ENCODE peak calls at places on chromosome 18, in four cellular contexts. T, A, S and F are unnamed samples.

GRCh38 chr18:389658-390357 is 110.7 kb downstream of the COLEC12 start:
- DNase-seq in T (peak; percentile 74), A (peak; percentile 47), S (peak; percentile 47), F (peak; percentile 75)

GRCh38 chr18:14970027-14970426 is 222.1 kb downstream of the ANKRD30B start:
- DNase-seq in T (peak; percentile 61), A (no peak), S (peak; percentile 60), F (peak; percentile 50)

GRCh38 chr18:77101410-77102245 is 31.0 kb downstream of the MBP start:
- DNase-seq in T (peak; percentile 98), A (peak; percentile 97), S (peak; percentile 98), F (peak; percentile 96)

GRCh38 chr18:5057348-5058012 is 139.6 kb downstream of the AKAIN1 start:
- DNase-seq in T (peak; percentile 53), A (peak; percentile 56), S (peak; percentile 51), F (peak; percentile 47)

GRCh38 chr18:49944681-49945080 is 131.3 kb upstream of the ACAA2 start:
- DNase-seq in T (no peak), A (peak; percentile 31), S (peak; percentile 11), F (no peak)

GRCh38 chr18:64734063-64734462 is 585.2 kb upstream of the LINC00305 start:
- DNase-seq in T (no peak), A (no peak), S (no peak), F (no peak)

GRCh38 chr18:56238576-56238975 is 399.8 kb downstream of the TXNL1 start:
- DNase-seq in T (no peak), A (no peak), S (no peak), F (no peak)

GRCh38 chr18:37716106-37716708 is 150.6 kb upstream of the CELF4 start:
- DNase-seq in T (no peak), A (no peak), S (no peak), F (no peak)

GRCh38 chr18:21741511-21742322 is 1.1 kb downstream of the MIB1 start:
- DNase-seq in T (peak; percentile 17), A (peak; percentile 20), S (peak; percentile 24), F (peak; percentile 21)

GRCh38 chr18:72871091-72871490 is 3.3 kb upstream of the NETO1 start:
- DNase-seq in T (peak; percentile 52), A (peak; percentile 60), S (no peak), F (peak; percentile 61)

GRCh38 chr18:35588995-35589394 is 7.5 kb downstream of the GALNT1 start:
- DNase-seq in T (no peak), A (no peak), S (no peak), F (no peak)

GRCh38 chr18:9915291-9916066 is 1.7 kb downstream of the VAPA start:
- DNase-seq in T (no peak), A (no peak), S (peak; percentile 34), F (no peak)

GRCh38 chr18:57447154-57447621 is 12.0 kb downstream of the ONECUT2 start:
- DNase-seq in T (peak; percentile 35), A (peak; percentile 44), S (peak; percentile 22), F (no peak)

GRCh38 chr18:79871026-79871390 is 73.3 kb downstream of the KCNG2 start:
- DNase-seq in T (no peak), A (no peak), S (no peak), F (no peak)

GRCh38 chr18:54790109-54790508 is 38.2 kb upstream of the RAB27B start:
- DNase-seq in T (no peak), A (no peak), S (no peak), F (no peak)
- H3K4me3 ChIP-seq in T (no peak overlapping the region), A (no peak overlapping the region), S (no peak overlapping the region), F (no peak overlapping the region)

GRCh38 chr18:48336332-48336731 is 72.9 kb downstream of the ZBTB7C start:
- DNase-seq in T (no peak), A (peak; percentile 41), S (peak; percentile 11), F (no peak)
- TF ChIP-seq CTCF in T (no peak), A (peak; percentile 64), S (peak; percentile 25), F (no peak)

GRCh38 chr18:58669731-58670379 is 1.4 kb upstream of the MALT1 start:
- DNase-seq in T (peak; percentile 82), A (peak; percentile 30), S (no peak), F (peak; percentile 25)
- H3K4me3 ChIP-seq in T (peak overlapping the region; percentile 78), A (no peak overlapping the region), S (no peak overlapping the region), F (no peak overlapping the region)

DNA sequence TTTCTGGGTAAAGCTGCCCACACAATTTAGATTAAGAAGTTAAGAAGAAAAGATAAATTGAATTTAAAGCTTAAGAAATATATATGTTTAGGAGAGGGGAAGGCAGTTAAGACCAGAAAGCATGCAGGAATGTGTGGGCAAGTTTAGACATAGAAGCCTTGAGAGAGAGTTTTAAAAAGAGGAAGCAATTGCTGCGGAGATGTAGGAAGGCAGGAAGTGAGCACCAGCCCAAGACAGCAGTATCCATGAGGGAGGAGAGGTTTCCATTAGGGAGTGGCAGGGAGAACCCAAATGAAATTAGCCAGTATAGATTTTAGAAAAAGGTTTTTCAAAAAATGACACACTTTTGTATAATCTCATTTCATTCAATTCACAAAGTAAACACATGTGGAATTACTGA is 24.3 kb downstream of the DSC2 start:
- DNase-seq in T (no peak), A (no peak), S (no peak), F (no peak)
- TF ChIP-seq CTCF in T (no peak), A (no peak), S (no peak), F (no peak)

GRCh38 chr18:46447792-46448191 is 209.2 kb downstream of the LOXHD1 start:
- DNase-seq in T (no peak), A (no peak), S (no peak), F (no peak)

GRCh38 chr18:46448347-46448746 is 208.7 kb downstream of the LOXHD1 start:
- DNase-seq in T (no peak), A (no peak), S (no peak), F (no peak)

GRCh38 chr18:46447323-46447722 is 209.7 kb downstream of the LOXHD1 start:
- DNase-seq in T (no peak), A (no peak), S (no peak), F (no peak)

GRCh38 chr18:46449499-46449898 is 207.5 kb downstream of the LOXHD1 start:
- DNase-seq in T (no peak), A (no peak), S (no peak), F (no peak)

GRCh38 chr18:46449033-46449432 is 208.0 kb downstream of the LOXHD1 start:
- DNase-seq in T (no peak), A (peak; percentile 22), S (no peak), F (no peak)
- H3K4me3 ChIP-seq in T (no peak overlapping the region), A (no peak overlapping the region), S (no peak overlapping the region), F (no peak overlapping the region)

DNA sequence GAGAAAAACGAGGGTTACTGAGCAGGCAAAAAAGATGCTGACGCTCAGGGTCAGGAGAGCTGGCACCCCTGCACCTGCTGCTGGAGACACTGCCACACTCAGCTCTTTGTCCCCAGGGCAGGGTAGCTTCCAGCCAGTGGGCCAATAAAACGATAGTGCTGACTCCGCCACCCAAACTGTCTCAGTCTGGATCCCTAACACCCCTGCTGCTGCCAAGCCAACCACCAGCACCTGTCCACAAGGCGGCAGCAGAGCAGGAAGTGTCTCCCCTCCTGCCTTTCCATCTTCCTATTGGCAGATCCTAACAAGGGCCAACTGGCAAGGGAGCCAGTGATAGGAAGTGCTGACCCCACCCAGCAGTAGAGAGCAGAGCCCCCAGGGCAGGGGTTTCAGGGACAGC is 531.5 kb upstream of the SALL3 start:
- DNase-seq in T (no peak), A (no peak), S (no peak), F (no peak)
- TF ChIP-seq CTCF in T (no peak), A (no peak), S (no peak), F (no peak)

DNA sequence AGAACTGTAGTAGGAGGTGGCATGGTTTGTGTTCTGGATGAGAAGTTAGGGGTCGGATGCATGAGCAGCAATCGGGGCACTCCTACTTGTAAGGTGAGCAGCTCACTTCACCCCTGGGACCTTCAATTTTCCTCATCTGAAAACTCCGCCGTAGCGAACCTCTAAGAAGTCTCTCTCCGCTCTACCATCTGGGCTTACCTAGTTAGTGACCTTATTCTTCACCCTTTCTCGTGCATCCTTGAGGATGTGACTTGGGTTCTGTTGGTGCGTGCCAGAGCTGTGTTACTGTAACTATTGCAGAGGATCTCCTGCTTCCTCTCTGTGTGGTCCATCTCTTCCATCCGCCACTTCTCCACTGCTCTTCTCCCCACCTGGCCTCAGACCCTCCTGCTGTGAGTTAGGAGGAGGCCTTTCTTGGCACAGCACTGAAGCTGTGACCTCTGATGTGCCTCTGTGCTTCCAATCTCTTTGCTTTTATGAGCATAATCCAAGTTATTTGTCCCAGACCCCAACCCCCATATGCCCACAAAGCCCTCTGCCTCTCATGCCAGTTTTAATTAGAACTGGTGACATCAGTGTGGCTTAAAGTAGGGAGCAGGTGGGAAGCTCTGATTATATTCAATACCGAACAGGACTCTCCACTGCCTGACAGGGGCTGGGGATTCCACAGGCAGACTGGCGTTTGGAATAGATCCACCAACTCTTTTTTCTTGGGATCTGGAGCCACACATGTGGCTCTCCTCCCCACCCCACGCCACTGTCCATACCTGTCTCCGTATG is 178.4 kb downstream of the BCL2 start:
- DNase-seq in T (no peak), A (no peak), S (no peak), F (no peak)
- H3K4me3 ChIP-seq in T (no peak overlapping the region), A (no peak overlapping the region), S (no peak overlapping the region), F (no peak overlapping the region)